ENCODE peak calls at places on chromosomes 13 and 19, in four cellular contexts. One of them, this sample, is unnamed.

GRCh38 chr13:41458939-41459753 is 1.8 kb downstream of the RGCC start:
- DNase-seq in PC-3: peak; percentile 59
- DNase-seq in hepatocyte: peak; percentile 37
- DNase-seq in astrocyte: no peak
- DNase-seq in this sample: peak; percentile 22

GRCh38 chr13:45918597-45918996 is 67.0 kb upstream of the SIAH3 start:
- DNase-seq in PC-3: peak; percentile 16
- DNase-seq in hepatocyte: no peak
- DNase-seq in astrocyte: no peak
- DNase-seq in this sample: no peak

GRCh38 chr19:32373614-32374295 is 28.3 kb downstream of the ZNF507 start:
- DNase-seq in PC-3: peak; percentile 96
- DNase-seq in hepatocyte: peak; percentile 90
- DNase-seq in astrocyte: peak; percentile 100
- DNase-seq in this sample: no peak

GRCh38 chr13:113929628-113930615 is 44.0 kb downstream of the C13orf46 start:
- DNase-seq in PC-3: no peak
- DNase-seq in hepatocyte: no peak
- DNase-seq in astrocyte: no peak
- DNase-seq in this sample: no peak

GRCh38 chr13:66405908-66406802 is 824.0 kb downstream of the PCDH9 start:
- DNase-seq in PC-3: peak; percentile 58
- DNase-seq in hepatocyte: peak; percentile 3
- DNase-seq in astrocyte: peak; percentile 93
- DNase-seq in this sample: peak; percentile 37

GRCh38 chr19:20066861-20067260 is 10.9 kb upstream of the ZNF90 start:
- DNase-seq in PC-3: no peak
- DNase-seq in hepatocyte: no peak
- DNase-seq in astrocyte: no peak
- DNase-seq in this sample: no peak

GRCh38 chr13:49454388-49455015 is 10.4 kb downstream of the SETDB2 start:
- DNase-seq in PC-3: no peak
- DNase-seq in hepatocyte: no peak
- DNase-seq in astrocyte: peak; percentile 65
- DNase-seq in this sample: no peak

GRCh38 chr13:84672616-84673015 is 790.3 kb upstream of the SLITRK1 start:
- DNase-seq in PC-3: peak; percentile 33
- DNase-seq in hepatocyte: no peak
- DNase-seq in astrocyte: no peak
- DNase-seq in this sample: no peak

GRCh38 chr19:35883920-35884319 is 15.5 kb downstream of the APLP1 start:
- DNase-seq in PC-3: no peak
- DNase-seq in hepatocyte: no peak
- DNase-seq in astrocyte: no peak
- DNase-seq in this sample: no peak

GRCh38 chr19:43354305-43354627 is 780 bp downstream of the CD177 start:
- DNase-seq in PC-3: no peak
- DNase-seq in hepatocyte: peak; percentile 19
- DNase-seq in astrocyte: no peak
- DNase-seq in this sample: peak; percentile 65

GRCh38 chr19:15299568-15300409 is 32.5 kb downstream of the BRD4 start:
- DNase-seq in PC-3: no peak
- DNase-seq in hepatocyte: no peak
- DNase-seq in astrocyte: peak; percentile 73
- DNase-seq in this sample: no peak

GRCh38 chr19:46967578-46968018 is 52.0 kb upstream of the NPAS1 start:
- DNase-seq in PC-3: no peak
- DNase-seq in hepatocyte: no peak
- DNase-seq in astrocyte: no peak
- DNase-seq in this sample: no peak

DNA sequence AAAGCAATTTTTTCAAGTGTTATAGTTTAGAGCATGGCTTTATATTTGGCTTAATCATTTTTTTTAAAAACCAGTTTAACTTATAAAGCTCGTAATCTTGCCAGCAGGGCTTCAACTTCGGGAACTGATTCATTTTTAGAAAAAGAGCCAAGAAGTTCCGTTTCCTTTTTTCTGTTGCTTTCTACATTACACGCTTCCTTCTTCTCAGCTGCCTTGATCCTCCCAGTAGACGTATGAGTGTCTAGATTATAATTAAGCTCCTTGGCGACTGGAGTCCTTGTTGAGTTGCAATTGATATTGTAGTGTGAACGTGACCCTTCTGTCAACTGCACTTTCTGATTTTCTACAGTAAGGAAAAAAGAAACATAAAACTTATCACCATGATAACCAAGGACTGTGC is 497.2 kb downstream of the DIAPH3 start:
- DNase-seq in PC-3: no peak
- DNase-seq in hepatocyte: no peak
- DNase-seq in astrocyte: no peak
- DNase-seq in this sample: no peak
- H3K4me2 ChIP-seq in PC-3: no peak overlapping the region
- H3K4me2 ChIP-seq in hepatocyte: no peak overlapping the region
- H3K4me2 ChIP-seq in astrocyte: no peak overlapping the region
- H3K4me2 ChIP-seq in this sample: no peak overlapping the region

DNA sequence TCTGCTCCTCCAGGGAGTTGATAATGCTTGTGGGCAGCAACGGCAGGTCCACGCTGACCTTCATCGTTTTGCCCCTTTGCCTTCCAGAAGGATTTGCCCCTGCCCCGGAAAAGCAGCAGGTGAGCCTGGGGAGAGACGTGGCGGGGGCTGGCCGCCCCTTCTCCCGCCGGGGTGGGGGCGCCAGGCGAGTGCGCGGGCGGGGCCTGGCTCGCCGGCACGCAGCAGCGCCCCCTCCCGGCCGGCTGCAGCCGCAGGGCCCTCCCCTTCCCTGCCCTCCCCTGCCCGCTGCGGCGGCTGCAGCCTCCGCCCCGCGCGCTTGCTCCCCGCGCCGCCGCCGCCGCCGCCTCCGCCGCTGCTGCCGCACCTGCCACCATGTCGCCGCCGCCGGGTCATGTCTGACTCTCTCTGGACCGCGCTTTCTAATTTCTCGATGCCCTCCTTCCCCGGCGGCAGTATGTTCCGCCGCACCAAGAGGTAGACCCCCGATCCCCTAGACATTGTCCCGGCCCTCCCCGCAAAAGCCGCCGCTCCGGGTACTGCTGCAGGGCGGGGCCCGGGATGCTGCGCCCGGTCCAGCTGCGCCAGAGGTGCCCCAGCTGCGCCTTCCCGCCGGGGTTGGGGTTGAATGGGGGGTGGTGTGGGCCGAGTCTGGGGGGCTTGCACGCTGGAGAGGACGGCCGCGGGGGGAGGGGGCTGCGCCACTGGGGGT is at the start of gene MAST1:
- DNase-seq in PC-3: peak; percentile 80
- DNase-seq in hepatocyte: peak; percentile 83
- DNase-seq in astrocyte: no peak
- DNase-seq in this sample: peak; percentile 91
- TF ChIP-seq EZH2 in PC-3: no peak
- TF ChIP-seq EZH2 in hepatocyte: peak; percentile 83
- TF ChIP-seq EZH2 in astrocyte: peak; percentile 90
- TF ChIP-seq EZH2 in this sample: peak; percentile 32

GRCh38 chr19:55536951-55537740 is at the start of gene SBK2:
- DNase-seq in PC-3: no peak
- DNase-seq in hepatocyte: no peak
- DNase-seq in astrocyte: no peak
- DNase-seq in this sample: peak; percentile 96
- TF ChIP-seq CTCF in PC-3: peak; percentile 35
- TF ChIP-seq CTCF in hepatocyte: peak; percentile 25
- TF ChIP-seq CTCF in astrocyte: no peak
- TF ChIP-seq CTCF in this sample: peak; percentile 71

GRCh38 chr13:38341149-38341692 is 8.4 kb upstream of the UFM1 start:
- DNase-seq in PC-3: no peak
- DNase-seq in hepatocyte: no peak
- DNase-seq in astrocyte: peak; percentile 9
- DNase-seq in this sample: no peak
- H3K4me2 ChIP-seq in PC-3: no peak overlapping the region
- H3K4me2 ChIP-seq in hepatocyte: no peak overlapping the region
- H3K4me2 ChIP-seq in astrocyte: no peak overlapping the region
- H3K4me2 ChIP-seq in this sample: no peak overlapping the region

DNA sequence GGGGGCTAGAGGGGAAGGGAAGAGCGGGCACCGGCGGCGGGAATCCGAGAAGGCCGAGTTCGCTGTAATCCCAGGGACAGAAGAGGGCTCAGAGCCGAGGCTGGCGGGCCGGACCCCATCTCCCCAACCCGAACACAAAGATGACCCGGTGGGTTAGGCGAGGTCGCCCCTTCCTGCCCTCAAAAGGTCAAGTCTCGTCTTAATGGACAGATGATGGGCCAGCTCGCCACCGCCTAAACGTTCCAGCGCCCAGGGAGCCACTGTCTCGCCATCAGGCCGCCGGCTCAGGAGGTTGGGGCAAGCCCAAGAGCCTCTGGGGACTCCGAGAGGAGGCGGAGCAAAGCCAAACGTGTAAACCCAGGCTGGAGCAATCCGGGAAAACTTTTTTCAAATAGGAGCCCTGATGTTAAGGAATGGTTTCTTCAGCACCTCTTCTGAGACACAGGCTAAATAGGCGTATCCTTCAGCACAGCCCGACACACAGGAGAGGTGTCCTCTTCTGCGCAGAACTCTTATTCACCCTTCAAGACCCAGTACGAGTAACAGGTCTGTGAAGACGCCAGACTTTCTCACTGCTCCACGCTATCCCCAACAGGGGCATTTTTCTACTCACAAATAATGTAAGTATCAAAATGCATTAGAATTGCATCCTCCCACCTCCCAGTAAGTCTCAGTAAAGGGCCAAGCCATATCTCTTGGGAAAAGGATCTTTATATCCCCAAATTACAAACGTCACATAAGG is 6.3 kb upstream of the POU4F1 start:
- DNase-seq in PC-3: no peak
- DNase-seq in hepatocyte: no peak
- DNase-seq in astrocyte: no peak
- DNase-seq in this sample: peak; percentile 77
- TF ChIP-seq EZH2 in PC-3: no peak
- TF ChIP-seq EZH2 in hepatocyte: peak; percentile 61
- TF ChIP-seq EZH2 in astrocyte: peak; percentile 77
- TF ChIP-seq EZH2 in this sample: peak; percentile 75

GRCh38 chr19:33947565-33947964 is 150.9 kb downstream of the KCTD15 start:
- DNase-seq in PC-3: no peak
- DNase-seq in hepatocyte: no peak
- DNase-seq in astrocyte: no peak
- DNase-seq in this sample: peak; percentile 11
- TF ChIP-seq CTCF in PC-3: peak; percentile 22
- TF ChIP-seq CTCF in hepatocyte: no peak
- TF ChIP-seq CTCF in astrocyte: no peak
- TF ChIP-seq CTCF in this sample: peak; percentile 39

GRCh38 chr13:111201304-111201940 is 86.3 kb downstream of the ARHGEF7 start:
- DNase-seq in PC-3: no peak
- DNase-seq in hepatocyte: no peak
- DNase-seq in astrocyte: no peak
- DNase-seq in this sample: no peak

GRCh38 chr13:111202149-111202548 is 87.0 kb downstream of the ARHGEF7 start:
- DNase-seq in PC-3: no peak
- DNase-seq in hepatocyte: no peak
- DNase-seq in astrocyte: no peak
- DNase-seq in this sample: no peak

GRCh38 chr13:111204438-111205177 is 89.5 kb downstream of the ARHGEF7 start:
- DNase-seq in PC-3: no peak
- DNase-seq in hepatocyte: peak; percentile 85
- DNase-seq in astrocyte: peak; percentile 56
- DNase-seq in this sample: peak; percentile 63

GRCh38 chr13:111203742-111204386 is 88.8 kb downstream of the ARHGEF7 start:
- DNase-seq in PC-3: no peak
- DNase-seq in hepatocyte: no peak
- DNase-seq in astrocyte: no peak
- DNase-seq in this sample: no peak

DNA sequence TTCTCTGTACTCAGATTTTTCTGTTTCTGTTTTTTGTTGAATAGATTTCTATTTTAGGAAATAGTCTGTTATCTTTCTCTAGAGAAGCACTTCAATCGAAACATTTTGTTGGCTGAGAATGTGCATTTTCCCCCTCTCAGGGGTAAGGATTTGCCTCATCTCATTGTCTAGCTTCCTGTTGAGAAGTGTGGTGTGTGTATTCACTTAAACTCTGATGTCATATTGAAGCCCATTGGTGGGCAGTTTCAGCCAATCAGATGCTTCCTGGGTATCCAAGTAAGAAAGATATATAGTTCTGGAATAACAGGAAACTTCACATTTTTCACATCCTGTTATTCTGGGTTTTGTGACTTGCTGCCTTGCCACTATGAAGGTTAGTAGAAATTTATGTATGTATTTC is 87.6 kb downstream of the ARHGEF7 start:
- DNase-seq in PC-3: peak; percentile 18
- DNase-seq in hepatocyte: peak; percentile 55
- DNase-seq in astrocyte: peak; percentile 85
- DNase-seq in this sample: no peak
- H3K4me2 ChIP-seq in PC-3: no peak overlapping the region
- H3K4me2 ChIP-seq in hepatocyte: peak overlapping the region; percentile 33
- H3K4me2 ChIP-seq in astrocyte: peak overlapping the region; percentile 76
- H3K4me2 ChIP-seq in this sample: peak overlapping the region; percentile 21

GRCh38 chr19:13302521-13303270 is 152.5 kb downstream of the IER2 start:
- DNase-seq in PC-3: peak; percentile 25
- DNase-seq in hepatocyte: no peak
- DNase-seq in astrocyte: no peak
- DNase-seq in this sample: peak; percentile 15
- TF ChIP-seq EZH2 in PC-3: no peak
- TF ChIP-seq EZH2 in hepatocyte: no peak
- TF ChIP-seq EZH2 in astrocyte: no peak
- TF ChIP-seq EZH2 in this sample: no peak

GRCh38 chr13:91384891-91385290 is 13.5 kb upstream of the GPC5 start:
- DNase-seq in PC-3: no peak
- DNase-seq in hepatocyte: no peak
- DNase-seq in astrocyte: no peak
- DNase-seq in this sample: no peak

GRCh38 chr13:91383836-91384235 is 14.6 kb upstream of the GPC5 start:
- DNase-seq in PC-3: no peak
- DNase-seq in hepatocyte: no peak
- DNase-seq in astrocyte: no peak
- DNase-seq in this sample: no peak

DNA sequence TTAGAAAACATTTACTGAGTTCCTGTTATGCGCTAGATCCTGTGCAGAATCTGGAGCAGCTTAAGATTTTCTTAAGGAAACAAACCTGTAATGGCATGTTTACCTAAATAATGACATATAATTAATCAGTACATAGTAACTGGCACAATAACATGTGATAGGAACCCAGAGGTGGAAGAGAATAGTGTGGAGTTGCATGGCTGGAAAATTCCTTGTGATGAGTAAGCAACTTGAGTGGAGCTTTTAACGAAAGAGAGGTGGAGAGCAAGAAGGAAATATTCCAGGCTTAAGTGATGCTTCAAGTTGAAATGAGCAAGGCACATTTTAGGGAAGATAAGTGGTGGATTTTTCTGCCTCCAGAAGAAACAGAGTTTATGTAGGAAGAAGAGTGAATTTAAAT is 9.2 kb upstream of the GPC5 start:
- DNase-seq in PC-3: no peak
- DNase-seq in hepatocyte: no peak
- DNase-seq in astrocyte: no peak
- DNase-seq in this sample: no peak
- TF ChIP-seq CTCF in PC-3: no peak
- TF ChIP-seq CTCF in hepatocyte: no peak
- TF ChIP-seq CTCF in astrocyte: no peak
- TF ChIP-seq CTCF in this sample: no peak

This sample was measured in neural progenitor cell.